ENCODE peak calls at places on chromosome 20, in four cellular contexts. M, K, L and O are unnamed samples.

GRCh38 chr20:47334022-47334551 is 22.4 kb downstream of the ZMYND8 start:
- DNase-seq in K (no peak), L (peak; percentile 96), M (no peak), O (no peak)

GRCh38 chr20:34922654-34923381 is 32.8 kb downstream of the GSS start:
- DNase-seq in M (peak; percentile 52), L (no peak), K (no peak), O (peak; percentile 71)

GRCh38 chr20:50727792-50728485 is 3.4 kb upstream of the PARD6B start:
- DNase-seq in M (peak; percentile 5), K (no peak), L (no peak), O (peak; percentile 72)

GRCh38 chr20:61543086-61543485 is 291.0 kb downstream of the CDH4 start:
- DNase-seq in M (no peak), L (no peak), K (no peak), O (no peak)

GRCh38 chr20:60862601-60863000 is 389.5 kb upstream of the CDH4 start:
- DNase-seq in K (no peak), L (no peak), M (no peak), O (no peak)

GRCh38 chr20:44074252-44075151 is 112.5 kb downstream of the JPH2 start:
- DNase-seq in L (peak; percentile 42), K (peak; percentile 87), M (no peak), O (peak; percentile 53)

GRCh38 chr20:4961746-4962145 is 39.6 kb downstream of the SLC23A2 start:
- DNase-seq in M (peak; percentile 47), K (no peak), L (no peak), O (no peak)

GRCh38 chr20:9514461-9515210 is at the start of gene LAMP5:
- DNase-seq in M (no peak), K (no peak), L (peak; percentile 18), O (no peak)

GRCh38 chr20:24993337-24994185 is 1.0 kb upstream of the APMAP start:
- DNase-seq in M (no peak), L (peak; percentile 41), K (no peak), O (peak; percentile 39)

GRCh38 chr20:51886341-51886740 is 84.0 kb upstream of the SALL4 start:
- DNase-seq in L (no peak), M (no peak), K (no peak), O (no peak)

GRCh38 chr20:24559114-24559513 is 89.7 kb downstream of the SYNDIG1 start:
- DNase-seq in K (no peak), L (no peak), M (no peak), O (no peak)

GRCh38 chr20:7571521-7572065 is 368.7 kb downstream of the HAO1 start:
- DNase-seq in K (no peak), M (no peak), L (no peak), O (no peak)

GRCh38 chr20:57946559-57947315 is 236.9 kb upstream of the PMEPA1 start:
- DNase-seq in L (no peak), M (no peak), K (no peak), O (no peak)

GRCh38 chr20:57948177-57948955 is 238.6 kb upstream of the PMEPA1 start:
- DNase-seq in K (no peak), M (no peak), L (no peak), O (no peak)

GRCh38 chr20:57950764-57951163 is 240.9 kb upstream of the PMEPA1 start:
- DNase-seq in M (no peak), K (no peak), L (no peak), O (no peak)

GRCh38 chr20:57944988-57945387 is 235.2 kb upstream of the PMEPA1 start:
- DNase-seq in M (no peak), K (no peak), L (no peak), O (no peak)

DNA sequence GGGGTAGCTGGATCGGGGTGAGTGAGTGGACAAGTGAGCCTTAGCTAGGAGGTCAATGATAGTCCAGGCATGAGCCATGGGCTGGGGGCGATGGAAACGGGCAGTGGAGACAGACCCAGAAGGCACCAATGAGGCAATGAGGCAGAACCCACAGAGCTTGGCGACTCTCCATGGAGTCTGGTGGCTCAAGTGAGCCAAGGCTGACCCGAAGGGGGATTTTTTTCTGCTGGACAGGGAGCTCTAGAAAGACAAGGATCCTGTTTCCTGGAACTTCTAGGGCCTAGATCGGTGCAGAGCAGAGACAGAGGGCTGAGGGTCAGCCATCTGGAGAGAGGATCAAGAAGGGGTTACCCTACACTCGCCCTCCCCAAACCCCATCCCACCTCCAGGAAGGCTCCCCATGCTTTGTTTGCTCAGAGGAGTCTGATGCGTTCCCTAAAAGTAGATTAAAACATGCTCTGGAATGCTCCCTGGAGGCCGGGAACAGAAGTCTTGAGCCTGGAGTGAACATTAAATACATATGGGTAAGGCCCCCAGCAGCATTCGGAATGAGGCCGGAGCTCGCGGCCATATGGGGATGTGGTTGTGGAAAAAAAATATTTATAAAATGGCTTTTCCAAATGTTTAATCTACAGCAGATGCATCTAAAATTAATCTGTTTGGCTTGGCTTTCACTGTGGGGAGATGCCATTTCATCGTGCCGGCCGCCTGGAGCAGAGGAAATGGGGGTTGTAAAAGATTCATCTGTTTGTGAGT is 237.8 kb upstream of the PMEPA1 start:
- DNase-seq in M (no peak), K (no peak), L (no peak), O (no peak)
- TF ChIP-seq CTCF in M (no peak), K (no peak), L (no peak), O (no peak)

GRCh38 chr20:19880256-19881079 is 122.4 kb downstream of the RIN2 start:
- DNase-seq in K (no peak), L (no peak), M (no peak), O (no peak)
- TF ChIP-seq POLR2A in K (no peak), L (no peak), M (no peak), O (no peak)

DNA sequence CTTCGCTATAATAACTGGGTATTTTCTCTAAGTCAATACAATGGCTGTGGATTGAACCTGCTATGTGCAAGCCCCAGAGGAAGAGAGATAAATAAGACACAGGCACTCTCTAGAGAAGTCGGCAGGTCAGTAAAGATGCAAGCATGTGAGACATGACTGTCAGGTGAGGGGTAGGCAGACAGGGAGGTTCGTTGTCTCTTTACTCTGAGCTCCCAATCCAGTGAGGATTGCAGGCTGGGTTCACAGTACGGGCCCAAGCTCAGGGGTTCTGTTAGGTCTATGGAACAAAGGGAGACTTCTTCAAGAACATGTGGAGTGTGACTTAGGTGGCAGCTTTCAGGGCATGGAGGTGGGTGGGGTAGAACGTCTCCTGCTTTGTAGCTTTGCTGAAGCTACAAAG is 147.2 kb downstream of the PCSK2 start:
- DNase-seq in M (no peak), L (no peak), K (no peak), O (no peak)
- TF ChIP-seq CTCF in M (no peak), L (no peak), K (no peak), O (no peak)

DNA sequence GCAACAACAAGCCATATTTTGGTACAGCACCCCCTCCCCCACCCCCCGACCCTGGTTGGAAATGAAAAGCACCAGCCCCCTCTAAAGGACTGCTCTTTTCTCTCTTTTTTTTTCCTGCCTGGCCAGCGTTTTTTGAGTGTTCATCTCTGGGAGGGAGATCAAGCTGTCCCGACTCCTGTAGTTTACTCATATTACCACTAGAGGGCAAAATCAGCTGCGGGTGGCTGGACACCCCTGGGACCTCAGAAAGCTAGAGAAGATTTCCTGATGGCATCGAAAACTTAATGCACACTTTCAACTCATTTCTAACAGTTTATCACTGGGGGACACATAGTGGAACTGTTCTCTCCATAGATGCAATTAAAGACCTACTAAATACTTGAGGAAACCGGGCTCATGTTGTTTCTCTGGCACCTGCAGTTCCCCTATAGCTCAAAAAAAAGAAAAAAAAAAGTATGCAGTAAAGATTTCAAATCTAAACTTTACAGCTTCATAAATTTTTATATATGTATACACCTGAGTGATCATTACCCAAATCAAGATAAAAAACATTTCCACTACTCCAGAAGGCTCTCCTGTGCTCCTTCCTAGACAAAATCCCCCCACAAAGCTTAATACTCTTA is 24.4 kb downstream of the CNBD2 start:
- DNase-seq in M (peak; percentile 50), K (no peak), L (peak; percentile 71), O (peak; percentile 87)
- TF ChIP-seq POLR2A in M (no peak), K (no peak), L (no peak), O (no peak)

GRCh38 chr20:54605319-54605718 is 129.9 kb downstream of the DOK5 start:
- DNase-seq in M (no peak), K (no peak), L (no peak), O (no peak)
- TF ChIP-seq CTCF in M (no peak), K (no peak), L (no peak), O (no peak)

DNA sequence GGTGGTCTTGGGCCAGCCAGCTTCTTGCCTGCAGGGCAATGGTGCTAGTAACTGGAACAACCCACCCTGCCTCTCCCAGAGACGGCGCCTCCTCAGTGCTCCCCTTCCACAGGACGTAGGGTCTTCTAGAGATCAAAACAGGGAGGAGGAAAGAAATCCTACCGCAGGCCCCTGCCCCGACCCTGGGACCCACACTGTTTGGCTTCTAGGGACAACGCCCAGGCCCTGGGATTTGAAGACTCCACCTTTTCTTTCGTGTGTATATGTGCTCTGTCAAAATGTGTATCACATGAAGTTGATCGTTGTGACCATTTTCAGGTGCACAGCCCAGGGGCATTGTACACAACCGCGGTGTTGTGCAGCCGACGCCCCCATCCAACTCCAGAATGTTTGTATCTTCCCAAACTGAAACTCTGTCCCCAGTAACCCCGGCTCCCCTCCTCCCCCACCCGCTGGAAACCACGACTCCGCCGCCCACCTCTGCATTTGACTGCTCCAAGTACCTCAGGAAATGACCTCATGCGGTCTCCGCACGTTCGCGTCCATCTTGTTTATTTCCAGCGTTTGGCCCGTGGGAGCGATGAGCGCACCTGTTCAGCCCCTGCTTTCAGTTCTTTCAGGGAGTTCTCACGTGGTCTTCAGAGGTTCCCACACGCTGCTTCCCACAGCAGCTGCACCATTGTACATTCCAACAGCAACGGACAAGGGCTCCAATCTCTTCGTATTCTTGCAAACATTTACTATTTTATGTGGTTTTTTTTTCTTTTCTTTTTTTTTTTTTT is 3.4 kb upstream of the BHLHE23 start:
- DNase-seq in L (peak; percentile 12), K (no peak), M (no peak), O (no peak)
- TF ChIP-seq POLR2A in L (no peak), K (no peak), M (no peak), O (no peak)

GRCh38 chr20:57498425-57499400 is 26.2 kb downstream of the CTCFL start:
- DNase-seq in M (no peak), K (no peak), L (no peak), O (no peak)
- TF ChIP-seq CTCF in M (no peak), K (no peak), L (peak; percentile 6), O (no peak)